ENCODE peak calls at places on chromosomes 13 and 19, in eight cellular contexts. M is uterus, O is CD14-positive monocyte, A is cardiac fibroblast, Q is tibial nerve, U is lower leg skin, X is heart left ventricle, K is AG04450. I is an unnamed sample.

GRCh38 chr19:39415111-39416046 is 2.9 kb downstream of the PLEKHG2 start:
- DNase-seq in U (no peak), M (peak), K (no peak), X (no peak), A (no peak), O (no peak), Q (no peak), I (no peak)

GRCh38 chr19:55075366-55075998 is at the start of gene EPS8L1:
- DNase-seq in U (no peak), M (no peak), K (no peak), X (no peak), O (peak), A (no peak), Q (no peak), I (no peak)

GRCh38 chr13:30128591-30128990 is 178.8 kb downstream of the KATNAL1 start:
- DNase-seq in A (no peak), U (no peak), Q (no peak), X (no peak), M (no peak), O (no peak), K (no peak), I (no peak)

GRCh38 chr19:5430237-5430636 is 25.0 kb upstream of the ZNRF4 start:
- DNase-seq in M (no peak), K (no peak), Q (no peak), A (no peak), X (no peak), U (no peak), O (no peak), I (no peak)

GRCh38 chr19:8473652-8474476 is 28.6 kb downstream of the PRAM1 start:
- DNase-seq in K (no peak), U (no peak), A (no peak), Q (no peak), O (no peak), X (no peak), M (no peak), I (no peak)

GRCh38 chr13:79307866-79308298 is 98.2 kb downstream of the RBM26 start:
- DNase-seq in M (no peak), A (peak), U (no peak), X (peak), Q (no peak), K (peak), O (no peak), I (no peak)

GRCh38 chr19:4639531-4640246 is 373 bp downstream of the TNFAIP8L1 start:
- DNase-seq in X (peak), M (peak), K (no peak), U (peak), O (no peak), Q (no peak), A (peak), I (no peak)

GRCh38 chr13:39684531-39685137 is 29.2 kb downstream of the COG6 start:
- DNase-seq in K (no peak), U (no peak), X (no peak), O (no peak), A (peak), M (no peak), Q (no peak), I (no peak)

GRCh38 chr19:30060872-30061556 is 119.0 kb downstream of the URI1 start:
- DNase-seq in U (peak), A (no peak), X (no peak), Q (no peak), O (peak), K (no peak), M (no peak), I (no peak)

GRCh38 chr13:98626298-98626940 is 49.5 kb upstream of the STK24 start:
- DNase-seq in X (no peak), A (no peak), K (no peak), M (no peak), O (no peak), Q (no peak), U (no peak), I (no peak)

GRCh38 chr19:58407658-58408151 is 744 bp upstream of the ZNF584 start:
- DNase-seq in U (no peak), O (no peak), A (no peak), Q (no peak), K (no peak), M (no peak), X (no peak), I (no peak)

GRCh38 chr13:20360041-20360491 is 127.9 kb upstream of the GJB6 start:
- DNase-seq in K (peak), U (no peak), X (no peak), O (no peak), M (no peak), A (peak), Q (no peak), I (no peak)

GRCh38 chr19:5850189-5850588 is 1.1 kb downstream of the FUT3 start:
- DNase-seq in U (no peak), O (no peak), X (no peak), Q (no peak), K (no peak), M (no peak), A (no peak), I (no peak)

GRCh38 chr19:52946322-52947310 is 16.1 kb downstream of the ZNF816 start:
- DNase-seq in O (no peak), K (no peak), X (peak), U (peak), Q (no peak), A (no peak), M (peak), I (peak)

GRCh38 chr13:113090415-113090770 is 15.2 kb upstream of the F7 start:
- DNase-seq in O (no peak), A (no peak), U (no peak), X (peak), K (no peak), Q (no peak), M (no peak), I (no peak)

GRCh38 chr19:33456845-33457220 is 64.8 kb downstream of the PEPD start:
- DNase-seq in A (no peak), X (no peak), Q (no peak), K (no peak), M (no peak), O (no peak), U (no peak), I (no peak)

GRCh38 chr19:2055871-2056809 is 5.1 kb upstream of the MKNK2 start:
- DNase-seq in O (no peak), X (peak), U (peak), Q (no peak), K (no peak), A (peak), M (peak), I (no peak)

GRCh38 chr19:12800344-12800732 is 1.3 kb downstream of the PRDX2 start:
- DNase-seq in M (no peak), K (no peak), O (no peak), U (no peak), X (no peak), A (no peak), Q (no peak), I (no peak)

GRCh38 chr19:55212447-55212846 is 3.1 kb upstream of the PTPRH start:
- DNase-seq in O (no peak), A (no peak), M (no peak), Q (no peak), K (no peak), X (no peak), U (no peak), I (no peak)

GRCh38 chr19:19594371-19594770 is 24.1 kb downstream of the PBX4 start:
- DNase-seq in Q (no peak), K (no peak), X (no peak), M (no peak), U (no peak), O (no peak), A (no peak), I (no peak)

GRCh38 chr13:106471957-106472543 is 63.4 kb downstream of the EFNB2 start:
- DNase-seq in U (no peak), A (peak), O (no peak), X (no peak), K (peak), M (peak), Q (no peak), I (no peak)

GRCh38 chr19:18377026-18377425 is 8.9 kb upstream of the GDF15 start:
- DNase-seq in K (no peak), X (no peak), O (no peak), A (no peak), M (no peak), Q (no peak), U (no peak), I (no peak)

GRCh38 chr13:28100149-28101121 is at the start of gene FLT3:
- DNase-seq in A (peak), Q (no peak), K (no peak), M (no peak), O (no peak), U (peak), X (peak), I (peak)

GRCh38 chr19:15173746-15174404 is 26.9 kb downstream of the NOTCH3 start:
- DNase-seq in O (no peak), Q (no peak), A (no peak), U (no peak), K (no peak), M (no peak), X (no peak), I (no peak)
- TF ChIP-seq CTCF in O (no peak), Q (no peak), A (peak), U (no peak), K (peak), M (no peak), X (no peak), I (no peak)

DNA sequence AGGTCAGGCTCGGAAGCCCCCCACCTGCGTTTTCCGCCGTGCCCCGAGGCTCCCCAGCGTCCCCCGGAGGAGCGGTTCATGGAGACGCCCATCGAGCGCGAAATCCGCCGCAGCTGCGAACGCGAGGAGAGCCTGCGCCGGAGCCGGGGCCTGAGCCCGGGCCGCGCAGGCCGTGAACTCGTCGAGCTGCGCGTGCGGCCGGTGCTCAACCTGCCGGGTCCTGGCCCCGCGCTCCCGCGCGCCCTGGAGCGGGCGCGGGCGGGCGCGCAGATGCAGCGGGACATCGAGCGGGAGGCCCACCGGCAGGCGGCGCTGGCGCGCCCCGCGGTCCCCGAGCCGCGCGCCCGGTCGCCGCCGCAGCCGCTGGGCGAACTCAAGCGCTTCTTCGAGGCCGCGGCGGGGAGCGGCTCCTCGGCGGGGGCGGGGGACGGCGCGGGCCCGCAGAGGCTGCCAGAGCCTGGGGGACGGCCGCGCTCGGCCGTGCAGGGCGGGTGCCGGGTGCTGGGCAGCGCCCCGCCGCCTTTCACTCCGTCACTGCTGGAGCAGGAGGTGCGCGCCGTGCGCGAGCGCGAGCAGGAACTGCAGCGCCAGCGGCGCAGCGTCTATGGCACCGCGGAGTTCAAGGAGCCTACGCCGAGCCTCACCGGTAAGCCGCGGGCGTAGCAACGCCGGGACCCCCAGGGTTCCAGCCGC is 792 bp downstream of the MISP3 start:
- DNase-seq in O (no peak), U (no peak), Q (no peak), X (peak), A (peak), K (no peak), M (peak), I (peak)
- TF ChIP-seq CTCF in O (peak), U (no peak), Q (peak), X (peak), A (peak), K (no peak), M (peak), I (peak)

GRCh38 chr19:45938733-45939319 is 24.2 kb upstream of the NANOS2 start:
- DNase-seq in K (no peak), Q (no peak), X (no peak), O (no peak), M (no peak), A (no peak), U (no peak), I (no peak)

GRCh38 chr19:45940515-45940805 is 25.9 kb upstream of the NANOS2 start:
- DNase-seq in A (no peak), X (no peak), M (no peak), U (no peak), Q (no peak), O (no peak), K (no peak), I (no peak)

GRCh38 chr19:45935267-45935666 is 20.7 kb upstream of the NANOS2 start:
- DNase-seq in U (no peak), M (no peak), A (no peak), K (no peak), O (no peak), Q (no peak), X (no peak), I (no peak)

GRCh38 chr19:45934551-45935230 is 20.1 kb upstream of the NANOS2 start:
- DNase-seq in X (no peak), A (no peak), Q (no peak), O (no peak), K (no peak), M (no peak), U (no peak), I (no peak)

DNA sequence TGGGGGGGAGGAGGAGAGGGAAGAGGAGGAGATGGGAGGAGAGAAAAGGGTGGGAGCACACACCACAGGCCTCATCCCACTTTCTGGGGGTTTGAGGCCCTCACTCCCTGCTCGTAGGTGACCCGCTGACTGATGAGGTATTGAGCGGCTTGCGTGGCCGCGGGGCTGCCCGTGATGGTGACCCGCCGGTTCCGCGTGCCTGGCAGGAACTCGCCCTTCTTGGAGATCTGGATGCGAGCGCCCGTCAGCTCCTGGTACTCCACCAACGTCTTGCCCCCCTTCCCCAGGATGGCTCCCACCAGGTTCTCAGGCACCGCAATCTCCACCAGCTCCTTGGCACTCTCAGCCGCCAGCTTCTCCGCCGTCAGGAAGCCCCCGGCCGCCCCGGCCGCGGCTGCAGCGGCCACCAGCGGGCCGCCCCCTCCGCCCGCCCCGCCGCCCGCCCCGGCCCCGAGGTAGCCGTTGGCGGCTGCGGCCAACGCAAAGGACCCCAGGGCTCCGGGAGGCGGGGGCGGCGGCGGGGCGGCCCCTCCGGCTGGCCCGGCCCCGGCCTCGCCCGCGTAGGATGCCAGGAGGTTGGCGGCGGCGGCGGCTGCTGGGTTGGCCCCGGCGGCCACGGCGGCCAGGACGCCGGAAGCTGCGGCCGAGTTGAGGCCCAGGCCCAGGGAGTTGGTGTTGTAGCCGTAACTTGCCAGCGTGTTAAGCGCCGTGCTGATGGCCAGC is 25.4 kb upstream of the NANOS2 start:
- DNase-seq in M (no peak), X (no peak), Q (no peak), A (no peak), K (no peak), U (no peak), O (no peak), I (no peak)
- TF ChIP-seq CTCF in M (no peak), X (no peak), Q (no peak), A (no peak), K (no peak), U (no peak), O (no peak), I (no peak)

GRCh38 chr19:35931161-35931873 is 4.9 kb upstream of the LRFN3 start:
- DNase-seq in Q (peak), K (peak), O (peak), U (peak), M (peak), X (peak), A (peak), I (peak)
- TF ChIP-seq CTCF in Q (peak), K (peak), O (peak), U (peak), M (peak), X (peak), A (peak), I (peak)

GRCh38 chr13:111639994-111640393 is 319.6 kb downstream of the TEX29 start:
- DNase-seq in O (no peak), M (no peak), U (peak), X (no peak), A (no peak), K (no peak), Q (no peak), I (no peak)
- TF ChIP-seq CTCF in O (no peak), M (no peak), U (no peak), X (no peak), A (no peak), K (no peak), Q (no peak), I (no peak)

GRCh38 chr19:49696865-49697264 is 5.9 kb downstream of the CPT1C start:
- DNase-seq in Q (no peak), M (no peak), U (no peak), A (no peak), K (no peak), O (no peak), X (no peak), I (no peak)

GRCh38 chr19:49704888-49705642 is 14.1 kb downstream of the CPT1C start:
- DNase-seq in Q (no peak), U (no peak), M (no peak), X (no peak), A (no peak), K (no peak), O (no peak), I (no peak)

GRCh38 chr19:49699364-49699763 is 8.4 kb downstream of the CPT1C start:
- DNase-seq in M (no peak), K (no peak), A (no peak), Q (no peak), U (no peak), O (no peak), X (no peak), I (no peak)

GRCh38 chr19:49700563-49700962 is 9.6 kb downstream of the CPT1C start:
- DNase-seq in Q (no peak), X (no peak), O (no peak), M (no peak), K (no peak), U (no peak), A (no peak), I (no peak)

GRCh38 chr19:49701271-49701786 is 10.4 kb downstream of the CPT1C start:
- DNase-seq in Q (no peak), X (no peak), U (no peak), A (no peak), K (no peak), O (no peak), M (no peak), I (no peak)
- TF ChIP-seq CTCF in Q (no peak), X (no peak), U (no peak), A (no peak), K (no peak), O (no peak), M (no peak), I (no peak)

I was measured in endothelial cell.